ENCODE peak calls at places on chromosomes 16 and 17, in five cellular contexts. Z is tibial artery, R is lower lobe of right lung, S is heart left ventricle, D is endothelial cell of umbilical vein. I is an unnamed sample.

GRCh38 chr17:55622547-55622946 is 100.1 kb downstream of the TMEM100 start:
- DNase-seq in Z (no peak), R (no peak), S (no peak), D (no peak), I (no peak)

GRCh38 chr16:30998852-30999761 is 11.3 kb downstream of the STX1B start:
- DNase-seq in Z (no peak), R (no peak), S (no peak), D (no peak), I (peak; percentile 25)

GRCh38 chr17:29620271-29620670 is 2.4 kb downstream of the CORO6 start:
- DNase-seq in Z (peak; percentile 62), R (no peak), S (no peak), D (no peak), I (no peak)

GRCh38 chr16:10521681-10522274 is 58.6 kb downstream of the EMP2 start:
- DNase-seq in Z (peak; percentile 76), R (no peak), S (peak; percentile 48), D (peak; percentile 49), I (no peak)

GRCh38 chr17:40493697-40494096 is 7.7 kb downstream of the TNS4 start:
- DNase-seq in Z (no peak), R (no peak), S (no peak), D (no peak), I (no peak)

GRCh38 chr16:27729516-27730304 is 179.8 kb downstream of the KATNIP start:
- DNase-seq in Z (no peak), R (peak; percentile 71), S (no peak), D (peak; percentile 33), I (no peak)

GRCh38 chr16:1823821-1824220 is 2.8 kb downstream of the HAGH start:
- DNase-seq in Z (no peak), R (no peak), S (no peak), D (peak; percentile 58), I (no peak)

GRCh38 chr16:23171234-23171948 is 11.2 kb upstream of the SCNN1G start:
- DNase-seq in Z (no peak), R (no peak), S (no peak), D (no peak), I (no peak)

GRCh38 chr17:51119415-51120356 is 982 bp downstream of the SPAG9 start:
- DNase-seq in Z (peak; percentile 80), R (peak; percentile 68), S (peak; percentile 49), D (peak; percentile 65), I (no peak)

GRCh38 chr17:44926841-44927525 is 11.7 kb upstream of the GFAP start:
- DNase-seq in Z (peak; percentile 48), R (peak; percentile 24), S (no peak), D (no peak), I (no peak)

GRCh38 chr16:48517493-48517892 is 92.5 kb downstream of the N4BP1 start:
- DNase-seq in Z (peak; percentile 4), R (no peak), S (no peak), D (no peak), I (no peak)

GRCh38 chr16:12386076-12386641 is 409.6 kb downstream of the SNX29 start:
- DNase-seq in Z (no peak), R (no peak), S (no peak), D (no peak), I (no peak)

GRCh38 chr17:62715882-62716390 is 88.5 kb downstream of the MRC2 start:
- DNase-seq in Z (peak; percentile 41), R (no peak), S (peak; percentile 10), D (no peak), I (no peak)

GRCh38 chr17:61729690-61730268 is 133.5 kb downstream of the BRIP1 start:
- DNase-seq in Z (no peak), R (no peak), S (no peak), D (no peak), I (no peak)

GRCh38 chr17:34171245-34171818 is 83.8 kb upstream of the CCL2 start:
- DNase-seq in Z (no peak), R (peak; percentile 57), S (peak; percentile 33), D (peak; percentile 73), I (no peak)

GRCh38 chr16:72923757-72924156 is 124.2 kb downstream of the ZFHX3 start:
- DNase-seq in Z (no peak), R (no peak), S (no peak), D (no peak), I (no peak)

GRCh38 chr17:15511142-15511541 is 43.7 kb upstream of the CDRT4 start:
- DNase-seq in Z (no peak), R (no peak), S (no peak), D (no peak), I (no peak)

GRCh38 chr16:23182675-23183485 is at the start of gene SCNN1G:
- DNase-seq in Z (no peak), R (peak; percentile 74), S (no peak), D (no peak), I (no peak)

GRCh38 chr17:27756467-27757371 is 43.6 kb downstream of the NOS2 start:
- DNase-seq in Z (peak; percentile 63), R (no peak), S (peak; percentile 41), D (peak; percentile 52), I (no peak)

GRCh38 chr17:40935624-40936023 is 1.8 kb downstream of the KRT23 start:
- DNase-seq in Z (no peak), R (no peak), S (no peak), D (no peak), I (no peak)

GRCh38 chr17:48731355-48731754 is 2.8 kb upstream of the HOXB13 start:
- DNase-seq in Z (no peak), R (no peak), S (no peak), D (no peak), I (no peak)

GRCh38 chr16:67240506-67240905 is 6.8 kb downstream of the FHOD1 start:
- DNase-seq in Z (no peak), R (peak; percentile 84), S (no peak), D (no peak), I (no peak)

GRCh38 chr16:67243481-67243880 is 3.8 kb downstream of the FHOD1 start:
- DNase-seq in Z (no peak), R (peak; percentile 64), S (peak; percentile 59), D (no peak), I (no peak)

GRCh38 chr16:67242138-67242730 is 5.0 kb downstream of the FHOD1 start:
- DNase-seq in Z (no peak), R (peak; percentile 69), S (no peak), D (no peak), I (no peak)

GRCh38 chr16:67238806-67239470 is 8.3 kb downstream of the FHOD1 start:
- DNase-seq in Z (no peak), R (peak; percentile 33), S (no peak), D (no peak), I (no peak)

DNA sequence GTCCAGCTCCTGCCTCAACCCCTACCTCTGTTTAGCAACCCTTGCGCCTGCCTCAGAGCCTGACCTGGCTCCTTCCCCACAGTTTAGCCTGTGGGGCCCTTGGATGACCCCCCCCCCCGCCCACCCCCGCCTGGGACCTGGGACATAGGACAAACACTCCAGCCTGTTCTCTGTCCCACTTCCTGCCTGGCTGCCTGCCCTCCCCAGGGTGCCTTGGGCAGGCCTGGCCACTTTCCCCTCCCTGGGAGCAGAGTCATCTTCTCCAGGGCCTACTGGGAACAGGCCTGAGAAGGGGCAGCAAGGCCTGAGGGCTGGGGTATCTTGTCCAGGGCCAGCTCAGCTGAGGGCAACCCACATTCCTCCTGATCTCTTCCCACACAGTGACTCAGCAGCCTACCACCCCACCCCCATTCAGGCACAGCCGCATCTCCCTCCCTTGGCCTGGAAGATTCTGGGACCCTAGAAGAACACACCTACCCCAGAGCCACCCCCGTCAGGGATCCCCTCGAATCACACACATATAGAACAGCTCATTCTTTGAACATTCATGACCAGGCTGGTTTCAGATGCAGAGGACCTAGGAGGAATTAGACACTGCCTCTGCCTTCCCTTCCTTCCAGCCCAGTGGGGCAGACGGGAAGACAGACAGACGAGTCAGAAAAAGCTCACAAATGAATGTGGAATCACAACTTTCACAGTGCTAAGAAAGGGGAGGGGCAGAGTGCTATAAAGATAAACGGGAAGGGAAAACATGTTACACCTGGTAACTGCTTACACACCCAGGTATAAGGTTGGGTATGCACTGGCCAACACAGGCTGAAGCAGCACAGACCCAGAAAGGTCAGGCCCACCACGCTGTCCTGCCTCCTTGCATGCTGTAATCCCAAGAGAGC is 6.0 kb downstream of the FHOD1 start:
- DNase-seq in Z (peak; percentile 87), R (peak; percentile 90), S (peak; percentile 80), D (peak; percentile 36), I (no peak)
- H3K4me1 ChIP-seq in Z (no peaks in the 10 kb centered on the region), R (peaks cover 70% of the 10 kb centered on the region), S (peaks cover 51% of the 10 kb centered on the region), D (peaks cover 52% of the 10 kb centered on the region), I (peaks cover 47% of the 10 kb centered on the region)

DNA sequence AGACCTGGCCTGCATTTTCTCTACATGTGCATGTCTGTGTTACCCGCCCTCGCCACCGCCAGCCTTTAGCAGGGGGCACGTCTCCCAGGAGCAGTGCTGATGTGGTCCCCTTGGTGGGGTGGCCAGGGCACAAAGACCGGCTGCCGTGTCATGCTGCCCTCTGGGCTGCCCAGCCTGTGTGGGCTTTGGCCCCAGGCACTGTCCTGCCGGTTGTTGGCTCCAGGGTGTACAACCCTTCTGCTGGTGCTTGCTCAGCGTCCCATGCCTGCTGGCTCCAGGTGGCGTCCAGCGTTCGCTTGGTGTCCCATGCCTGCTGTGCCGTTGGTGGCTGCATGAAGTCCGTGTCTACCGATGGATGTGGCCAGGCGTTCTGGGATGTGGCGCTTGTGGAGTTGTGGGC is 4.1 kb downstream of the BAIAP2 start:
- DNase-seq in Z (no peak), R (no peak), S (no peak), D (no peak), I (no peak)
- H3K4me1 ChIP-seq in Z (no peaks in the 10 kb centered on the region), R (peaks cover 83% of the 10 kb centered on the region), S (peaks cover 31% of the 10 kb centered on the region), D (peaks cover 15% of the 10 kb centered on the region), I (peaks cover 18% of the 10 kb centered on the region)

GRCh38 chr17:64328036-64328874 is 62.4 kb downstream of the PECAM1 start:
- DNase-seq in Z (no peak), R (no peak), S (no peak), D (peak; percentile 86), I (no peak)
- H3K4me1 ChIP-seq in Z (no peaks in the 10 kb centered on the region), R (peaks cover 92% of the 10 kb centered on the region), S (peaks cover 55% of the 10 kb centered on the region), D (peaks cover 72% of the 10 kb centered on the region), I (peaks cover 50% of the 10 kb centered on the region)

DNA sequence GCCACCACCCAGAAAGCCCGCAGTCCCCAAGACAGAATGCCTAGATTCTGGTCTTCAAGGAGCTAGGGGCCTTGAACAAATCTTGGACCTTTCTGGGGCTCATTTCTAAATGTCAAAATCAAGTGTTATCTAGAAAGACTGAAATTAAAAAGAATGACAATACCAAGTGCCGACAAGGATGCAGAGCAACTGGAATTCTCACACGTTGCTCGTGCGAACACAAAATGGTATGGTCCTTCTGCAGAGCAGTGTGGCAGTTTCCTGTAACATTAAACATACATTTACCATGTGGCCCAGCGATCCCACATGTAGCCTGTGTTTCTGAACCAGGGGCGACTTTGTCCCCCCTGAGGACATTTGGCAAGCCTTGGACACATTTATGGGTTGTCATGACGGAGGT is 137.9 kb downstream of the GAS7 start:
- DNase-seq in Z (no peak), R (no peak), S (no peak), D (no peak), I (no peak)
- H3K4me1 ChIP-seq in Z (no peaks in the 10 kb centered on the region), R (peaks cover 24% of the 10 kb centered on the region), S (peaks cover 9% of the 10 kb centered on the region), D (no peaks in the 10 kb centered on the region), I (peaks cover 9% of the 10 kb centered on the region)

GRCh38 chr17:68294617-68295016 is 3.3 kb downstream of the ARSG start:
- DNase-seq in Z (no peak), R (no peak), S (no peak), D (no peak), I (no peak)

GRCh38 chr17:68293490-68294195 is 2.3 kb downstream of the ARSG start:
- DNase-seq in Z (no peak), R (no peak), S (no peak), D (no peak), I (no peak)

GRCh38 chr17:68295086-68295485 is 3.8 kb downstream of the ARSG start:
- DNase-seq in Z (no peak), R (no peak), S (no peak), D (no peak), I (no peak)

GRCh38 chr17:68292689-68293040 is 1.4 kb downstream of the ARSG start:
- DNase-seq in Z (no peak), R (no peak), S (no peak), D (no peak), I (no peak)

GRCh38 chr17:68294196-68294555 is 2.9 kb downstream of the ARSG start:
- DNase-seq in Z (no peak), R (no peak), S (no peak), D (no peak), I (no peak)
- H3K4me1 ChIP-seq in Z (no peaks in the 10 kb centered on the region), R (peaks cover 30% of the 10 kb centered on the region), S (peaks cover 16% of the 10 kb centered on the region), D (peaks cover 15% of the 10 kb centered on the region), I (peaks cover 28% of the 10 kb centered on the region)